ENCODE peak calls at places on chromosome 5, in nine cellular contexts. One of them, this sample, is unnamed.

GRCh38 chr5:3658929-3659328 is 63.3 kb downstream of the IRX1 start:
- DNase-seq in astrocyte: no peak
- DNase-seq in PC-3: no peak
- DNase-seq in fibroblast of pulmonary artery: no peak
- DNase-seq in IMR-90: no peak
- DNase-seq in GM13977: no peak
- DNase-seq in mesothelial cell of epicardium: no peak
- DNase-seq in Calu3: no peak
- DNase-seq in neural crest cell: no peak
- DNase-seq in this sample: no peak

GRCh38 chr5:34915856-34916192 is 313 bp downstream of the BRIX1 start:
- DNase-seq in astrocyte: no peak
- DNase-seq in PC-3: no peak
- DNase-seq in fibroblast of pulmonary artery: no peak
- DNase-seq in IMR-90: no peak
- DNase-seq in GM13977: peak; percentile 12
- DNase-seq in mesothelial cell of epicardium: no peak
- DNase-seq in Calu3: no peak
- DNase-seq in neural crest cell: no peak
- DNase-seq in this sample: no peak

GRCh38 chr5:32805966-32806626 is 95.0 kb downstream of the NPR3 start:
- DNase-seq in astrocyte: peak; percentile 70
- DNase-seq in PC-3: peak; percentile 74
- DNase-seq in fibroblast of pulmonary artery: peak; percentile 56
- DNase-seq in IMR-90: peak; percentile 94
- DNase-seq in GM13977: no peak
- DNase-seq in mesothelial cell of epicardium: no peak
- DNase-seq in Calu3: no peak
- DNase-seq in neural crest cell: no peak
- DNase-seq in this sample: no peak

GRCh38 chr5:136028782-136029742 is at the start of gene TGFBI:
- DNase-seq in astrocyte: no peak
- DNase-seq in PC-3: peak; percentile 42
- DNase-seq in fibroblast of pulmonary artery: peak; percentile 73
- DNase-seq in IMR-90: peak; percentile 67
- DNase-seq in GM13977: peak; percentile 31
- DNase-seq in mesothelial cell of epicardium: peak; percentile 54
- DNase-seq in Calu3: peak; percentile 72
- DNase-seq in neural crest cell: peak; percentile 28
- DNase-seq in this sample: no peak

GRCh38 chr5:68821056-68821455 is 272.8 kb upstream of the SLC30A5 start:
- DNase-seq in astrocyte: no peak
- DNase-seq in PC-3: no peak
- DNase-seq in fibroblast of pulmonary artery: no peak
- DNase-seq in IMR-90: no peak
- DNase-seq in GM13977: no peak
- DNase-seq in mesothelial cell of epicardium: no peak
- DNase-seq in Calu3: no peak
- DNase-seq in neural crest cell: no peak
- DNase-seq in this sample: no peak

GRCh38 chr5:14189680-14190079 is 46.5 kb downstream of the TRIO start:
- DNase-seq in astrocyte: no peak
- DNase-seq in PC-3: no peak
- DNase-seq in fibroblast of pulmonary artery: no peak
- DNase-seq in IMR-90: no peak
- DNase-seq in GM13977: no peak
- DNase-seq in mesothelial cell of epicardium: no peak
- DNase-seq in Calu3: no peak
- DNase-seq in neural crest cell: no peak
- DNase-seq in this sample: no peak

GRCh38 chr5:38450627-38451371 is 105.6 kb downstream of the LIFR start:
- DNase-seq in astrocyte: no peak
- DNase-seq in PC-3: no peak
- DNase-seq in fibroblast of pulmonary artery: no peak
- DNase-seq in IMR-90: peak; percentile 27
- DNase-seq in GM13977: no peak
- DNase-seq in mesothelial cell of epicardium: no peak
- DNase-seq in Calu3: no peak
- DNase-seq in neural crest cell: no peak
- DNase-seq in this sample: no peak

GRCh38 chr5:40383719-40384651 is 295.7 kb upstream of the PTGER4 start:
- DNase-seq in astrocyte: peak; percentile 41
- DNase-seq in PC-3: peak; percentile 92
- DNase-seq in fibroblast of pulmonary artery: peak; percentile 64
- DNase-seq in IMR-90: peak; percentile 87
- DNase-seq in GM13977: no peak
- DNase-seq in mesothelial cell of epicardium: no peak
- DNase-seq in Calu3: no peak
- DNase-seq in neural crest cell: no peak
- DNase-seq in this sample: no peak

GRCh38 chr5:76982450-76982849 is 29.6 kb downstream of the CRHBP start:
- DNase-seq in astrocyte: no peak
- DNase-seq in PC-3: peak; percentile 4
- DNase-seq in fibroblast of pulmonary artery: no peak
- DNase-seq in IMR-90: no peak
- DNase-seq in GM13977: no peak
- DNase-seq in mesothelial cell of epicardium: no peak
- DNase-seq in Calu3: no peak
- DNase-seq in neural crest cell: no peak
- DNase-seq in this sample: no peak

GRCh38 chr5:57779383-57780223 is 297.0 kb upstream of the ACTBL2 start:
- DNase-seq in astrocyte: peak; percentile 62
- DNase-seq in PC-3: peak; percentile 83
- DNase-seq in fibroblast of pulmonary artery: peak; percentile 86
- DNase-seq in IMR-90: peak; percentile 83
- DNase-seq in GM13977: peak; percentile 16
- DNase-seq in mesothelial cell of epicardium: no peak
- DNase-seq in Calu3: peak; percentile 60
- DNase-seq in neural crest cell: peak; percentile 36
- DNase-seq in this sample: no peak

GRCh38 chr5:169629847-169630548 is 7.1 kb upstream of the DOCK2 start:
- DNase-seq in astrocyte: peak; percentile 86
- DNase-seq in PC-3: peak; percentile 86
- DNase-seq in fibroblast of pulmonary artery: peak; percentile 84
- DNase-seq in IMR-90: peak; percentile 90
- DNase-seq in GM13977: no peak
- DNase-seq in mesothelial cell of epicardium: no peak
- DNase-seq in Calu3: no peak
- DNase-seq in neural crest cell: no peak
- DNase-seq in this sample: no peak

GRCh38 chr5:64166201-64166959 is 737 bp downstream of the RNF180 start:
- DNase-seq in astrocyte: no peak
- DNase-seq in PC-3: peak; percentile 34
- DNase-seq in fibroblast of pulmonary artery: peak; percentile 7
- DNase-seq in IMR-90: no peak
- DNase-seq in GM13977: no peak
- DNase-seq in mesothelial cell of epicardium: no peak
- DNase-seq in Calu3: no peak
- DNase-seq in neural crest cell: peak; percentile 4
- DNase-seq in this sample: no peak

GRCh38 chr5:78920604-78921003 is 64.5 kb downstream of the ARSB start:
- DNase-seq in astrocyte: peak; percentile 36
- DNase-seq in PC-3: peak; percentile 3
- DNase-seq in fibroblast of pulmonary artery: peak; percentile 72
- DNase-seq in IMR-90: peak; percentile 71
- DNase-seq in GM13977: no peak
- DNase-seq in mesothelial cell of epicardium: no peak
- DNase-seq in Calu3: no peak
- DNase-seq in neural crest cell: no peak
- DNase-seq in this sample: no peak

GRCh38 chr5:159987031-159987674 is 21.8 kb upstream of the TTC1 start:
- DNase-seq in astrocyte: peak; percentile 33
- DNase-seq in PC-3: peak; percentile 89
- DNase-seq in fibroblast of pulmonary artery: peak; percentile 70
- DNase-seq in IMR-90: peak; percentile 58
- DNase-seq in GM13977: peak; percentile 88
- DNase-seq in mesothelial cell of epicardium: peak; percentile 61
- DNase-seq in Calu3: peak; percentile 95
- DNase-seq in neural crest cell: peak; percentile 61
- DNase-seq in this sample: peak; percentile 85

GRCh38 chr5:173011602-173012001 is 28.0 kb downstream of the ATP6V0E1 start:
- DNase-seq in astrocyte: no peak
- DNase-seq in PC-3: no peak
- DNase-seq in fibroblast of pulmonary artery: no peak
- DNase-seq in IMR-90: no peak
- DNase-seq in GM13977: no peak
- DNase-seq in mesothelial cell of epicardium: no peak
- DNase-seq in Calu3: no peak
- DNase-seq in neural crest cell: no peak
- DNase-seq in this sample: no peak

GRCh38 chr5:137361275-137361674 is 137.9 kb downstream of the SPOCK1 start:
- DNase-seq in astrocyte: peak; percentile 91
- DNase-seq in PC-3: peak; percentile 27
- DNase-seq in fibroblast of pulmonary artery: peak; percentile 66
- DNase-seq in IMR-90: peak; percentile 65
- DNase-seq in GM13977: no peak
- DNase-seq in mesothelial cell of epicardium: no peak
- DNase-seq in Calu3: no peak
- DNase-seq in neural crest cell: no peak
- DNase-seq in this sample: no peak

GRCh38 chr5:59356813-59357381 is 536.6 kb downstream of the PDE4D start:
- DNase-seq in astrocyte: no peak
- DNase-seq in PC-3: no peak
- DNase-seq in fibroblast of pulmonary artery: no peak
- DNase-seq in IMR-90: no peak
- DNase-seq in GM13977: no peak
- DNase-seq in mesothelial cell of epicardium: no peak
- DNase-seq in Calu3: no peak
- DNase-seq in neural crest cell: no peak
- DNase-seq in this sample: no peak

GRCh38 chr5:81125959-81126358 is 107.2 kb upstream of the CKMT2 start:
- DNase-seq in astrocyte: no peak
- DNase-seq in PC-3: no peak
- DNase-seq in fibroblast of pulmonary artery: no peak
- DNase-seq in IMR-90: peak; percentile 44
- DNase-seq in GM13977: no peak
- DNase-seq in mesothelial cell of epicardium: no peak
- DNase-seq in Calu3: no peak
- DNase-seq in neural crest cell: no peak
- DNase-seq in this sample: no peak

GRCh38 chr5:1130218-1130946 is 18.5 kb upstream of the SLC12A7 start:
- DNase-seq in astrocyte: no peak
- DNase-seq in PC-3: peak; percentile 59
- DNase-seq in fibroblast of pulmonary artery: no peak
- DNase-seq in IMR-90: no peak
- DNase-seq in GM13977: no peak
- DNase-seq in mesothelial cell of epicardium: no peak
- DNase-seq in Calu3: peak; percentile 85
- DNase-seq in neural crest cell: no peak
- DNase-seq in this sample: no peak

GRCh38 chr5:108749130-108749861 is 1.6 kb downstream of the FER start:
- DNase-seq in astrocyte: peak; percentile 3
- DNase-seq in PC-3: no peak
- DNase-seq in fibroblast of pulmonary artery: no peak
- DNase-seq in IMR-90: no peak
- DNase-seq in GM13977: peak; percentile 50
- DNase-seq in mesothelial cell of epicardium: no peak
- DNase-seq in Calu3: peak; percentile 16
- DNase-seq in neural crest cell: peak; percentile 56
- DNase-seq in this sample: no peak
- TF ChIP-seq CTCF in astrocyte: no peak
- TF ChIP-seq CTCF in PC-3: peak; percentile 8
- TF ChIP-seq CTCF in fibroblast of pulmonary artery: no peak
- TF ChIP-seq CTCF in IMR-90: no peak
- TF ChIP-seq CTCF in GM13977: no peak
- TF ChIP-seq CTCF in mesothelial cell of epicardium: no peak
- TF ChIP-seq CTCF in Calu3: no peak
- TF ChIP-seq CTCF in neural crest cell: peak; percentile 2
- TF ChIP-seq CTCF in this sample: no peak

GRCh38 chr5:140362311-140362710 is 2.3 kb downstream of the SLC4A9 start:
- DNase-seq in astrocyte: no peak
- DNase-seq in PC-3: no peak
- DNase-seq in fibroblast of pulmonary artery: no peak
- DNase-seq in IMR-90: no peak
- DNase-seq in GM13977: no peak
- DNase-seq in mesothelial cell of epicardium: no peak
- DNase-seq in Calu3: no peak
- DNase-seq in neural crest cell: no peak
- DNase-seq in this sample: no peak
- TF ChIP-seq CTCF in astrocyte: no peak
- TF ChIP-seq CTCF in PC-3: no peak
- TF ChIP-seq CTCF in fibroblast of pulmonary artery: no peak
- TF ChIP-seq CTCF in IMR-90: no peak
- TF ChIP-seq CTCF in GM13977: no peak
- TF ChIP-seq CTCF in mesothelial cell of epicardium: no peak
- TF ChIP-seq CTCF in Calu3: no peak
- TF ChIP-seq CTCF in neural crest cell: no peak
- TF ChIP-seq CTCF in this sample: no peak

GRCh38 chr5:152271420-152271819 is 133.7 kb downstream of the NMUR2 start:
- DNase-seq in astrocyte: no peak
- DNase-seq in PC-3: peak; percentile 87
- DNase-seq in fibroblast of pulmonary artery: peak; percentile 1
- DNase-seq in IMR-90: no peak
- DNase-seq in GM13977: peak; percentile 3
- DNase-seq in mesothelial cell of epicardium: no peak
- DNase-seq in Calu3: peak; percentile 52
- DNase-seq in neural crest cell: no peak
- DNase-seq in this sample: no peak
- TF ChIP-seq CTCF in astrocyte: no peak
- TF ChIP-seq CTCF in PC-3: peak; percentile 95
- TF ChIP-seq CTCF in fibroblast of pulmonary artery: no peak
- TF ChIP-seq CTCF in IMR-90: peak; percentile 7
- TF ChIP-seq CTCF in GM13977: peak; percentile 26
- TF ChIP-seq CTCF in mesothelial cell of epicardium: no peak
- TF ChIP-seq CTCF in Calu3: peak; percentile 50
- TF ChIP-seq CTCF in neural crest cell: peak; percentile 62
- TF ChIP-seq CTCF in this sample: peak; percentile 62

GRCh38 chr5:5339257-5339656 is 83.2 kb upstream of the ICE1 start:
- DNase-seq in astrocyte: no peak
- DNase-seq in PC-3: no peak
- DNase-seq in fibroblast of pulmonary artery: no peak
- DNase-seq in IMR-90: no peak
- DNase-seq in GM13977: no peak
- DNase-seq in mesothelial cell of epicardium: no peak
- DNase-seq in Calu3: no peak
- DNase-seq in neural crest cell: no peak
- DNase-seq in this sample: no peak

GRCh38 chr5:5342784-5343183 is 79.7 kb upstream of the ICE1 start:
- DNase-seq in astrocyte: peak; percentile 80
- DNase-seq in PC-3: peak; percentile 59
- DNase-seq in fibroblast of pulmonary artery: peak; percentile 19
- DNase-seq in IMR-90: peak; percentile 13
- DNase-seq in GM13977: no peak
- DNase-seq in mesothelial cell of epicardium: no peak
- DNase-seq in Calu3: no peak
- DNase-seq in neural crest cell: no peak
- DNase-seq in this sample: no peak

GRCh38 chr5:5341531-5342292 is 80.8 kb upstream of the ICE1 start:
- DNase-seq in astrocyte: peak; percentile 58
- DNase-seq in PC-3: peak; percentile 45
- DNase-seq in fibroblast of pulmonary artery: peak; percentile 8
- DNase-seq in IMR-90: no peak
- DNase-seq in GM13977: no peak
- DNase-seq in mesothelial cell of epicardium: no peak
- DNase-seq in Calu3: no peak
- DNase-seq in neural crest cell: no peak
- DNase-seq in this sample: no peak

GRCh38 chr5:5343581-5343980 is 78.9 kb upstream of the ICE1 start:
- DNase-seq in astrocyte: no peak
- DNase-seq in PC-3: no peak
- DNase-seq in fibroblast of pulmonary artery: no peak
- DNase-seq in IMR-90: no peak
- DNase-seq in GM13977: no peak
- DNase-seq in mesothelial cell of epicardium: no peak
- DNase-seq in Calu3: no peak
- DNase-seq in neural crest cell: no peak
- DNase-seq in this sample: no peak

GRCh38 chr5:5340206-5340729 is 82.2 kb upstream of the ICE1 start:
- DNase-seq in astrocyte: peak; percentile 95
- DNase-seq in PC-3: peak; percentile 95
- DNase-seq in fibroblast of pulmonary artery: peak; percentile 90
- DNase-seq in IMR-90: peak; percentile 83
- DNase-seq in GM13977: no peak
- DNase-seq in mesothelial cell of epicardium: no peak
- DNase-seq in Calu3: no peak
- DNase-seq in neural crest cell: peak; percentile 38
- DNase-seq in this sample: no peak
- TF ChIP-seq CTCF in astrocyte: peak; percentile 79
- TF ChIP-seq CTCF in PC-3: peak; percentile 76
- TF ChIP-seq CTCF in fibroblast of pulmonary artery: peak; percentile 67
- TF ChIP-seq CTCF in IMR-90: peak; percentile 72
- TF ChIP-seq CTCF in GM13977: no peak
- TF ChIP-seq CTCF in mesothelial cell of epicardium: no peak
- TF ChIP-seq CTCF in Calu3: no peak
- TF ChIP-seq CTCF in neural crest cell: peak; percentile 64
- TF ChIP-seq CTCF in this sample: peak; percentile 62